ENCODE peak calls at places on chromosomes 6 and 20, in five cellular contexts. Q is HFF-Myc, S is astrocyte of the hippocampus, D is AG04449, V is uterus. X is an unnamed sample.

GRCh38 chr20:64161595-64162238 is 2.5 kb upstream of the MYT1 start:
- DNase-seq in Q (peak), S (peak), D (no peak), V (no peak), X (peak)

GRCh38 chr20:46226602-46227001 is 81.7 kb downstream of the CDH22 start:
- DNase-seq in Q (no peak), S (no peak), D (no peak), V (no peak), X (no peak)

GRCh38 chr6:115551510-115551909 is 509.2 kb downstream of the FRK start:
- DNase-seq in Q (no peak), S (peak), D (no peak), V (no peak), X (no peak)

GRCh38 chr6:90605749-90606344 is 19.0 kb upstream of the MAP3K7 start:
- DNase-seq in Q (no peak), S (no peak), D (no peak), V (no peak), X (no peak)

GRCh38 chr20:57439432-57439831 is 48.2 kb downstream of the RBM38 start:
- DNase-seq in Q (no peak), S (peak), D (no peak), V (peak), X (peak)

GRCh38 chr20:20215976-20216727 is 151.8 kb upstream of the INSM1 start:
- DNase-seq in Q (no peak), S (no peak), D (no peak), V (no peak), X (peak)

GRCh38 chr6:41457303-41457670 is 88.9 kb upstream of the FOXP4 start:
- DNase-seq in Q (no peak), S (no peak), D (no peak), V (no peak), X (no peak)

GRCh38 chr20:21901470-21902275 is 196.2 kb downstream of the PAX1 start:
- DNase-seq in Q (no peak), S (no peak), D (no peak), V (peak), X (peak)

GRCh38 chr6:20266851-20267608 is 54.8 kb upstream of the MBOAT1 start:
- DNase-seq in Q (no peak), S (no peak), D (no peak), V (no peak), X (no peak)

GRCh38 chr20:35601021-35601973 is 14.3 kb upstream of the SPAG4 start:
- DNase-seq in Q (peak), S (peak), D (no peak), V (peak), X (peak)

GRCh38 chr6:104941694-104942177 is 15.2 kb upstream of the LIN28B start:
- DNase-seq in Q (no peak), S (no peak), D (no peak), V (no peak), X (no peak)

GRCh38 chr6:111845441-111845871 is 27.8 kb downstream of the FYN start:
- DNase-seq in Q (no peak), S (no peak), D (no peak), V (no peak), X (no peak)

GRCh38 chr20:4169360-4170214 is 154.2 kb upstream of the RNF24 start:
- DNase-seq in Q (no peak), S (no peak), D (no peak), V (no peak), X (no peak)

GRCh38 chr6:134979142-134979541 is 29.2 kb upstream of the ALDH8A1 start:
- DNase-seq in Q (no peak), S (no peak), D (no peak), V (no peak), X (no peak)

GRCh38 chr20:46253391-46253790 is 54.9 kb downstream of the CDH22 start:
- DNase-seq in Q (no peak), S (peak), D (no peak), V (no peak), X (peak)

GRCh38 chr20:51419646-51420045 is 122.9 kb downstream of the NFATC2 start:
- DNase-seq in Q (no peak), S (no peak), D (no peak), V (no peak), X (no peak)

GRCh38 chr6:18362058-18362561 is 25.0 kb upstream of the RNF144B start:
- DNase-seq in Q (peak), S (peak), D (peak), V (no peak), X (no peak)

GRCh38 chr20:36234771-36235320 is 1.4 kb upstream of the AAR2 start:
- DNase-seq in Q (no peak), S (no peak), D (no peak), V (no peak), X (no peak)

GRCh38 chr6:39343461-39343870 is 21.0 kb upstream of the KCNK16 start:
- DNase-seq in Q (no peak), S (no peak), D (no peak), V (no peak), X (no peak)

GRCh38 chr6:3808759-3809514 is 40.2 kb upstream of the FAM50B start:
- DNase-seq in Q (peak), S (peak), D (peak), V (no peak), X (no peak)

GRCh38 chr20:22288156-22288555 is 296.2 kb downstream of the FOXA2 start:
- DNase-seq in Q (no peak), S (no peak), D (no peak), V (no peak), X (no peak)

GRCh38 chr6:45743028-45743615 is 272.5 kb downstream of the CLIC5 start:
- DNase-seq in Q (no peak), S (no peak), D (no peak), V (no peak), X (no peak)

GRCh38 chr6:25359191-25359861 is 80.2 kb downstream of the CARMIL1 start:
- DNase-seq in Q (no peak), S (peak), D (peak), V (peak), X (peak)

GRCh38 chr20:20535051-20535450 is 167.1 kb downstream of the INSM1 start:
- DNase-seq in Q (no peak), S (no peak), D (no peak), V (no peak), X (no peak)

GRCh38 chr6:14455942-14456648 is 338.5 kb downstream of the CD83 start:
- DNase-seq in Q (no peak), S (no peak), D (no peak), V (no peak), X (no peak)